ENCODE peak calls at places on chromosomes 7 and 10, in four cellular contexts. V, D, W and A are unnamed samples.

GRCh38 chr7:151062399-151063211 is 3.2 kb downstream of the SLC4A2 start:
- DNase-seq in V (peak), W (no peak), D (no peak), A (no peak)

GRCh38 chr7:88462799-88463198 is 156.1 kb upstream of the STEAP4 start:
- DNase-seq in W (no peak), V (no peak), D (no peak), A (no peak)

GRCh38 chr10:121607310-121608055 is 9.2 kb upstream of the FGFR2 start:
- DNase-seq in D (no peak), W (no peak), V (no peak), A (no peak)

GRCh38 chr7:16647435-16647960 is 1.5 kb downstream of the BZW2 start:
- DNase-seq in W (no peak), V (no peak), D (no peak), A (no peak)

GRCh38 chr7:72069263-72069662 is 342.9 kb downstream of the CALN1 start:
- DNase-seq in V (no peak), D (no peak), W (no peak), A (no peak)

GRCh38 chr7:29131678-29132077 is 14.7 kb downstream of the CPVL start:
- DNase-seq in V (no peak), D (no peak), W (no peak), A (no peak)

GRCh38 chr10:12701696-12702095 is 299.8 kb downstream of the CCDC3 start:
- DNase-seq in W (no peak), D (no peak), V (no peak), A (no peak)

GRCh38 chr7:70303780-70304179 is 705.5 kb downstream of the AUTS2 start:
- DNase-seq in W (no peak), V (no peak), D (no peak), A (no peak)

GRCh38 chr10:86254526-86255174 is 111.9 kb downstream of the GRID1 start:
- DNase-seq in V (no peak), W (no peak), D (no peak), A (no peak)

GRCh38 chr7:106563466-106564150 is 97.3 kb downstream of the CCDC71L start:
- DNase-seq in D (no peak), V (no peak), W (no peak), A (no peak)

GRCh38 chr7:6306471-6306870 is 34.0 kb upstream of the CYTH3 start:
- DNase-seq in D (no peak), V (peak), W (no peak), A (no peak)

GRCh38 chr7:665251-665650 is 61.2 kb upstream of the DNAAF5 start:
- DNase-seq in V (no peak), D (peak), W (no peak), A (no peak)

GRCh38 chr7:46786221-46786951 is 795.5 kb downstream of the TNS3 start:
- DNase-seq in D (no peak), W (no peak), V (no peak), A (no peak)

GRCh38 chr7:71752171-71752935 is 620.4 kb downstream of the GALNT17 start:
- DNase-seq in W (no peak), V (no peak), D (no peak), A (no peak)

GRCh38 chr7:116231543-116232401 is 21.4 kb downstream of the TES start:
- DNase-seq in W (no peak), V (no peak), D (no peak), A (no peak)

GRCh38 chr10:61160253-61160652 is 216.3 kb upstream of the RHOBTB1 start:
- DNase-seq in D (no peak), V (no peak), W (no peak), A (no peak)

GRCh38 chr10:46319383-46319782 is 32.6 kb downstream of the ANTXRL start:
- DNase-seq in W (no peak), V (no peak), D (no peak), A (no peak)

GRCh38 chr7:89029864-89030263 is 234.3 kb upstream of the TEX47 start:
- DNase-seq in D (peak), W (no peak), V (no peak), A (no peak)

GRCh38 chr10:50275650-50276235 is 24.4 kb upstream of the ASAH2 start:
- DNase-seq in V (no peak), D (no peak), W (no peak), A (peak)

GRCh38 chr7:120819861-120820260 is 38.1 kb downstream of the TSPAN12 start:
- DNase-seq in W (no peak), D (no peak), V (no peak), A (no peak)

GRCh38 chr10:105262666-105263065 is 621.6 kb downstream of the SORCS3 start:
- DNase-seq in W (no peak), D (no peak), V (no peak), A (no peak)

GRCh38 chr10:18582803-18583202 is 68.6 kb downstream of the NSUN6 start:
- DNase-seq in V (no peak), W (no peak), D (peak), A (no peak)

GRCh38 chr10:81081887-81082620 is 544.4 kb downstream of the SH2D4B start:
- DNase-seq in D (no peak), W (no peak), V (no peak), A (no peak)

GRCh38 chr7:468681-469590 is 50.7 kb downstream of the PDGFA start:
- DNase-seq in V (no peak), W (no peak), D (peak), A (no peak)

GRCh38 chr10:21953585-21954057 is 49.9 kb downstream of the DNAJC1 start:
- DNase-seq in W (no peak), V (no peak), D (no peak), A (no peak)

GRCh38 chr7:106610996-106611886 is 49.7 kb downstream of the CCDC71L start:
- DNase-seq in W (no peak), V (no peak), D (no peak), A (no peak)

GRCh38 chr10:71757450-71757918 is 15.8 kb downstream of the VSIR start:
- DNase-seq in D (no peak), V (no peak), W (no peak), A (no peak)

GRCh38 chr10:62980697-62981495 is 152.2 kb upstream of the NRBF2 start:
- DNase-seq in D (no peak), W (no peak), V (no peak), A (no peak)

GRCh38 chr10:13613519-13613918 is 26.8 kb downstream of the PRPF18 start:
- DNase-seq in W (no peak), D (no peak), V (no peak), A (no peak)

GRCh38 chr10:114172241-114172640 is 1.8 kb downstream of the CCDC186 start:
- DNase-seq in D (no peak), V (no peak), W (no peak), A (no peak)

GRCh38 chr7:5417106-5418071 is 6.2 kb downstream of the TNRC18 start:
- DNase-seq in D (no peak), W (no peak), V (no peak), A (no peak)

GRCh38 chr7:96199421-96199820 is 122.5 kb downstream of the SLC25A13 start:
- DNase-seq in W (no peak), V (no peak), D (no peak), A (no peak)

GRCh38 chr7:46554688-46555422 is 633.8 kb upstream of the IGFBP3 start:
- DNase-seq in W (no peak), D (no peak), V (no peak), A (no peak)

GRCh38 chr10:58362026-58362799 is 23.0 kb upstream of the TFAM start:
- DNase-seq in W (no peak), V (no peak), D (no peak), A (no peak)

GRCh38 chr10:101848408-101848807 is 4.8 kb upstream of the KCNIP2 start:
- DNase-seq in W (no peak), V (no peak), D (no peak), A (no peak)